ENCODE peak calls at places on chromosomes 16 and 17, in six cellular contexts. F is lung, U is cardiac muscle cell, A is IMR-90, R is brain microvascular endothelial cell, L is heart right ventricle. Y is an unnamed sample.

GRCh38 chr17:43211480-43212402 is at the start of gene TMEM106A:
- DNase-seq in L (peak), A (peak), F (peak), U (peak), R (peak), Y (peak)

GRCh38 chr17:78416791-78417530 is 38.5 kb downstream of the PGS1 start:
- DNase-seq in U (peak), F (peak), L (no peak), A (no peak), R (no peak), Y (no peak)

GRCh38 chr17:40607641-40608040 is 40.0 kb downstream of the SMARCE1 start:
- DNase-seq in R (no peak), A (no peak), L (no peak), U (no peak), F (peak), Y (no peak)

GRCh38 chr16:55543470-55543869 is 23.0 kb upstream of the CAPNS2 start:
- DNase-seq in U (peak), F (no peak), A (peak), R (no peak), L (no peak), Y (no peak)

GRCh38 chr16:84339316-84339715 is 29.0 kb upstream of the ATP2C2 start:
- DNase-seq in L (no peak), U (no peak), F (no peak), A (no peak), R (no peak), Y (no peak)

GRCh38 chr16:15961060-15961511 is 11.7 kb downstream of the ABCC1 start:
- DNase-seq in R (no peak), L (no peak), U (no peak), A (peak), F (no peak), Y (no peak)

GRCh38 chr17:6078370-6078950 is 8.3 kb downstream of the WSCD1 start:
- DNase-seq in F (no peak), A (no peak), U (no peak), R (no peak), L (no peak), Y (no peak)

GRCh38 chr17:12342161-12342560 is 321.5 kb downstream of the MAP2K4 start:
- DNase-seq in F (no peak), L (no peak), R (no peak), U (no peak), A (no peak), Y (no peak)

GRCh38 chr17:37551788-37552187 is 57.4 kb downstream of the SYNRG start:
- DNase-seq in F (no peak), U (peak), L (no peak), A (peak), R (no peak), Y (no peak)

GRCh38 chr17:30345527-30346075 is 11.7 kb upstream of the TMIGD1 start:
- DNase-seq in F (no peak), U (peak), A (no peak), L (no peak), R (no peak), Y (no peak)

GRCh38 chr16:79728048-79728922 is 127.7 kb upstream of the MAF start:
- DNase-seq in R (no peak), F (no peak), L (no peak), U (no peak), A (no peak), Y (no peak)

GRCh38 chr17:49603238-49603637 is 27.6 kb downstream of the NXPH3 start:
- DNase-seq in F (no peak), A (no peak), R (no peak), U (peak), L (no peak), Y (peak)

GRCh38 chr16:81443688-81444447 is 740 bp upstream of the CMIP start:
- DNase-seq in F (no peak), U (no peak), R (no peak), A (no peak), L (peak), Y (no peak)

GRCh38 chr16:704047-704446 is 1.6 kb downstream of the FBXL16 start:
- DNase-seq in U (no peak), L (no peak), A (no peak), R (no peak), F (no peak), Y (no peak)

GRCh38 chr16:703406-703805 is 2.2 kb downstream of the FBXL16 start:
- DNase-seq in U (no peak), L (no peak), R (no peak), A (no peak), F (no peak), Y (no peak)

GRCh38 chr16:706189-707061 is 824 bp upstream of the FBXL16 start:
- DNase-seq in R (no peak), U (no peak), L (no peak), A (no peak), F (no peak), Y (no peak)

GRCh38 chr16:705748-706188 is at the start of gene FBXL16:
- DNase-seq in L (no peak), U (no peak), F (no peak), A (no peak), R (no peak), Y (no peak)

DNA sequence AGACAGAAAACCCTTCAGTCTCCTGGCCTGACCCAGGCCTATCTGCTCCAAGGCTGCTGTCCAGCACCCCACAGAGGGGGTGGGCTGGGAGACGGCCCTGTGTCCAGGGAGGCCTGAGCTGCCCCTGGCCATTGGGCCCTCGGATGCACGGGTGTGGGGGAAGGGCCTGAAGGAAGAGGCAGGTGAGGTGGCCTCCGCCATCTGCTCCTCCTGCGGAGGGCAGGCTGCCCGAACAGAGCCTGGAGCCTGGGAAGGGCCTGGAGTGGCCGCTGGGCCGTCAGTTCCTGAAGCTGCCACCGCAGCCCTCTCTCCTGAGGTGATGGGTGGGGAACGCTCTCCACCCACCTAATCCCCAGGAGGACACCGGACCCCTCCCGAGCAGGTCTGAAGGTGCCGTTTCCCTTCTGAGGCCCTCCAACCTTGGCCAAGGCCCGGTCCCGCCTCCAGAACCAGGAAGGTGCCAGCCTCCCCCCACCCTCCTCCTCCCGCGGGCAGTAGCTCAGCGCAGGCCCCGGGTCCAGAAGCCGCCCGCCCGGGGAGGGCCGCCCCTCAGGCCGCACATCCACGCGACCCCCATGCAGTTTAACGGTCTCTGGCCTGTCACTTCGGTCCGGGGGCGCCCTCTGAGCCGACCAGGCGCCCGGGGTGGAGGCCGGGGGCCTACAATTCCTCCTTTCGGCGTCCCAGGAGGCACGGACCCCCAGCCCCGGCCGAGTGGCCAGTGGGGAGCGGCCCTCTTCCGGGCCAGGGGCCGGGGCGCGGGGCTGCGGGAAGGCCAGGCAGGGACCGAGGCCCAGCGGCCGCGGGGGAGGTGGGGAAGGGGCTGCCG is 835 bp downstream of the FBXL16 start:
- DNase-seq in A (no peak), L (no peak), R (no peak), U (no peak), F (no peak), Y (no peak)
- TF ChIP-seq CTCF in A (no peak), L (no peak), R (no peak), U (no peak), F (no peak), Y (no peak)

DNA sequence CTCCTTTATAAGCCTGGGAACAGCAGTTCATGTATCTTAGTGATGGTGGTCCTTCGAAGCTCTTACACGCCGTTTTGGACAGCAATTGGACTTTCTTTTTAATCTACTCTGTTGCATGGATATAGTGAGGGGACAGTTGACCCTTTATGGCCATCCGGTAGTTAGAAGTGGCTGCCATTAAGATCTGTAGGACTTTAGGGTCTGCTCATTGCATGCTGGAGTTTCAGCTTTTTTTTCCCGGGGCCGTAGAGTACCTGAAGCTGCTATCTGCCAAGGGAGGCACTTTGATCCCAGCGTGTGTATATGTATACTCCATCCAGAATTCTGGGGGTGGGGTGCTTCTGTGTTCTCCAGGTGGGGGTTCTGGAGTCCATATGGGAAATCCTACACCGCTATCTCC is 1.2 kb downstream of the CYB5D1 start:
- DNase-seq in A (no peak), U (no peak), F (no peak), R (no peak), L (no peak), Y (no peak)
- H3K4me3 ChIP-seq in A (no peak), U (no peak), F (no peak), R (peak), L (no peak), Y (peak)

GRCh38 chr16:47877166-47877565 is 278.6 kb downstream of the ABCC12 start:
- DNase-seq in F (no peak), U (no peak), A (no peak), L (no peak), R (no peak), Y (no peak)

GRCh38 chr16:47876494-47876893 is 279.3 kb downstream of the ABCC12 start:
- DNase-seq in A (no peak), U (no peak), R (no peak), F (no peak), L (no peak), Y (no peak)

GRCh38 chr16:47872228-47872627 is 283.6 kb downstream of the ABCC12 start:
- DNase-seq in U (no peak), L (no peak), F (no peak), A (no peak), R (no peak), Y (no peak)

DNA sequence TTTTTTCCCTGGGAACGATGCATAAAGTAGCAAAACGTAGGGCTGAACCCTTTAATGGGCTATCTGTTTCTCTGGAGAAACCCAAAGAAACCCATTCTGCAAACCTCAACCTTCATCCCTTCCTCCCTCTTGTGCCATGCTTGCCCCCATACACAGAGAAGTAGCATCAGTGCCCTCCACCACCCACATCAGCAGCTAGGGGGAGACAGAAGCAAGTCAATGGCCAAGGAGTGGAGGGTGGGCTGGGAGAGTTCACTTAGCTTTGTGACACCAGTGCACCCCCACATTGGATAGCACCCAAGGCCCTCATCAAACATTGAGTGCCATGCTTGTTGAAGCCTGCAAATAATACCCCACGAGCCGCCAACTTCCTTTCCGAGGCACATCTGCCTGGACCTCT is 282.4 kb downstream of the ABCC12 start:
- DNase-seq in L (no peak), F (no peak), R (no peak), U (no peak), A (no peak), Y (no peak)
- TF ChIP-seq CTCF in L (no peak), F (no peak), R (peak), U (peak), A (peak), Y (peak)

DNA sequence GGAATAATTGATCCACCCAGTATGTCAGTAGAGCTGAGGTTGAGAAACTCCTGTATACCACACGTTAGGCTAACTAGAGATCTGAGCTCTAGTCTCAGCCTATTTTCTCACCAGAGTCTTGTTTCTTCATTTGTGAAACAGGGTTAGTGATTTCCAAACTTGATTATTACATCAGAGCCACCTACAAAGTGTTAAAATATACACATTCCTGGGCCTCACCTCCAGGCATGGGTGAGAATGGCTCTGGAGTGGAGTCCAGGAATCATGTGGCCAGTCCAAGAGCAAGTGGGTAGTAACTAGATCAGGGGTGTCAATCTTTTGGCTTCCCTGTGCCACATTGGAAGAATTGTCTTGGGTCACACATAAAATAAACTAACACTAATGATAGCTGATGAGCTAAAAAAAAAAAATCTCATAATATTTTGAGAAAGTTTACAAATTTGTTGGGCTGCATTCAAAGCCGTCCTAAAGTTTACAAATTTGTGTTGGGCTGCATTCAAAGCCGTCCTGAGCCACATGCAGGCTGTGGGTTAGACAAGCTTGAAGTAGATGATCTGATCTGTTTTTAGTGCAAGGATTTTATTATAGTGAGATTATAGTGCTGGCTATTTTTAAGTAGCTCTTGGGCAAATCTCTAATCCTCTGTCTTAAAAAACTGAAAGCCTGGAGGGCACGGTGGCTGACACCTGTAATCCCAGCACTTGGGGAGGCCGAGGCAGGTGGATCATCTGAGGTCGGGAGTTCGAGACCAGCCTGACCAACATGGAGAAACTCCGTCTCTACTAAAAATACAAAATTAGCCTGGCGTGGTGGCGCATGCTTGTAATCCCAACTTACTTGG is 20.4 kb downstream of the PRCD start:
- DNase-seq in L (no peak), F (no peak), R (no peak), A (no peak), U (no peak), Y (no peak)
- H3K4me3 ChIP-seq in L (no peak), F (no peak), R (peak), A (no peak), U (no peak), Y (no peak)

DNA sequence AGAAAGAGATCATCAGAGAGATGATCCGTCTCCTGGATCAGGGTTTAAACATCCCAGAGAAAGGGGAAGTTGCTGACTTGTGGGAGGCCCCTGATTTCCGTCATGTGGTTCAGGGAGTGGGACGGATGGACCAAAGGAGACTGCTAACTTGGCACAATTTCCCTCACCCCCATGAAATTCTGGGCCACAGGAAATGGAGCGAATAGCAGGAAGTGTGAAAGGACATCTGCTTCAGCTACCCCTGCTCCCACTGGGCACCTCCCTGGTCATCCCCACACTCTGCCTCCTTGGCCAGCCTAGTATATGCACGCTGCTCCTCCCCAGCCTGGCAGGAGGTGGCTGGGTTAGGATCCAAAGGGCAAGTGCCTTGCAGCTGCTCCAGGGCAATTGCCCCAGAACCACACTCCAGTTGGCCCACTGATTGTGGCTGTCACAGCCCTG is 1.3 kb downstream of the ARRB2 start:
- DNase-seq in L (no peak), A (no peak), U (no peak), R (no peak), F (peak), Y (no peak)
- TF ChIP-seq CTCF in L (no peak), A (no peak), U (no peak), R (no peak), F (no peak), Y (no peak)

Y was measured in AG09309.